ENCODE peak calls at places on chromosomes 6 and 20, in four cellular contexts. F is K562, C is HCT116, S is GM12878. Q is an unnamed sample. For H3K4me1, the result is how much of the 10 kb centered on the place peaks cover.

GRCh38 chr20:48153523-48153922 is 368.2 kb upstream of the SULF2 start:
- DNase-seq in F (no peak), C (no peak), S (no peak), Q (no peak)

GRCh38 chr20:38628580-38629470 is 27.2 kb downstream of the ARHGAP40 start:
- DNase-seq in F (no peak), C (no peak), S (no peak), Q (no peak)

GRCh38 chr6:157278171-157278570 is 45.1 kb downstream of the TMEM242 start:
- DNase-seq in F (no peak), C (no peak), S (no peak), Q (no peak)

GRCh38 chr6:105545206-105545920 is 142.5 kb upstream of the PREP start:
- DNase-seq in F (no peak), C (no peak), S (no peak), Q (no peak)

GRCh38 chr6:10759312-10759839 is 11.8 kb downstream of the TMEM14B start:
- DNase-seq in F (peak), C (peak), S (no peak), Q (no peak)

GRCh38 chr20:258963-259362 is 1.4 kb downstream of the DEFB132 start:
- DNase-seq in F (peak), C (peak), S (no peak), Q (no peak)

GRCh38 chr6:41334482-41335023 is 855 bp upstream of the NCR2 start:
- DNase-seq in F (no peak), C (no peak), S (no peak), Q (no peak)

GRCh38 chr6:36131517-36132220 is 1.4 kb downstream of the MAPK13 start:
- DNase-seq in F (peak), C (no peak), S (peak), Q (no peak)

GRCh38 chr20:5195655-5196054 is 68.8 kb downstream of the CDS2 start:
- DNase-seq in F (no peak), C (no peak), S (no peak), Q (no peak)

GRCh38 chr6:63486196-63486595 is 86.1 kb upstream of the LOC128125822 start:
- DNase-seq in F (no peak), C (no peak), S (no peak), Q (no peak)

GRCh38 chr20:4661191-4661590 is 60.5 kb upstream of the PRND start:
- DNase-seq in F (peak), C (no peak), S (no peak), Q (no peak)

GRCh38 chr6:27297857-27298730 is 14.0 kb downstream of the POM121L2 start:
- DNase-seq in F (peak), C (peak), S (no peak), Q (peak)

GRCh38 chr6:112163295-112164257 is 76.2 kb downstream of the FAM229B start:
- DNase-seq in F (peak), C (peak), S (peak), Q (peak)

GRCh38 chr20:51487525-51488279 is 54.8 kb downstream of the NFATC2 start:
- DNase-seq in F (peak), C (peak), S (no peak), Q (no peak)

GRCh38 chr20:44056010-44056698 is 130.8 kb downstream of the JPH2 start:
- DNase-seq in F (no peak), C (no peak), S (no peak), Q (peak)

GRCh38 chr6:166572370-166573261 is 13.9 kb downstream of the RAMACL start:
- DNase-seq in F (no peak), C (no peak), S (no peak), Q (peak)

GRCh38 chr6:132445201-132445951 is 44.1 kb upstream of the MOXD1 start:
- DNase-seq in F (no peak), C (no peak), S (no peak), Q (no peak)

GRCh38 chr6:113774122-113774835 is 82.9 kb upstream of the MARCKS start:
- DNase-seq in F (no peak), C (peak), S (no peak), Q (no peak)

GRCh38 chr6:109687271-109687721 is 3.7 kb downstream of the AK9 start:
- DNase-seq in F (no peak), C (no peak), S (no peak), Q (no peak)

GRCh38 chr6:23305325-23305943 is 736.1 kb downstream of the HDGFL1 start:
- DNase-seq in F (no peak), C (no peak), S (no peak), Q (no peak)

GRCh38 chr6:129593233-129593564 is 116.8 kb downstream of the ARHGAP18 start:
- DNase-seq in F (no peak), C (no peak), S (no peak), Q (no peak)

GRCh38 chr20:34703573-34704176 is 469 bp upstream of the TP53INP2 start:
- DNase-seq in F (peak), C (no peak), S (no peak), Q (no peak)

GRCh38 chr6:1703091-1703855 is 93.6 kb downstream of the FOXC1 start:
- DNase-seq in F (peak), C (no peak), S (no peak), Q (no peak)

GRCh38 chr6:3749991-3750323 is 1.6 kb downstream of the PXDC1 start:
- DNase-seq in F (peak), C (no peak), S (no peak), Q (no peak)
- H3K4me1 ChIP-seq in F (under half), C (under half), S (under half), Q (under half)

GRCh38 chr6:72032056-72032455 is 145.7 kb downstream of the RIMS1 start:
- DNase-seq in F (no peak), C (no peak), S (no peak), Q (no peak)
- TF ChIP-seq EGR1 in F (no peak), C (no peak), S (no peak), Q (no peak)

GRCh38 chr20:49700411-49701185 is 13.1 kb downstream of the B4GALT5 start:
- DNase-seq in F (no peak), C (peak), S (no peak), Q (no peak)
- H3K4me1 ChIP-seq in F (under half), C (half or more), S (half or more), Q (under half)

GRCh38 chr6:3227363-3228045 is at the start of gene TUBB2B:
- DNase-seq in F (peak), C (no peak), S (no peak), Q (no peak)
- TF ChIP-seq EGR1 in F (no peak), C (no peak), S (no peak), Q (no peak)

DNA sequence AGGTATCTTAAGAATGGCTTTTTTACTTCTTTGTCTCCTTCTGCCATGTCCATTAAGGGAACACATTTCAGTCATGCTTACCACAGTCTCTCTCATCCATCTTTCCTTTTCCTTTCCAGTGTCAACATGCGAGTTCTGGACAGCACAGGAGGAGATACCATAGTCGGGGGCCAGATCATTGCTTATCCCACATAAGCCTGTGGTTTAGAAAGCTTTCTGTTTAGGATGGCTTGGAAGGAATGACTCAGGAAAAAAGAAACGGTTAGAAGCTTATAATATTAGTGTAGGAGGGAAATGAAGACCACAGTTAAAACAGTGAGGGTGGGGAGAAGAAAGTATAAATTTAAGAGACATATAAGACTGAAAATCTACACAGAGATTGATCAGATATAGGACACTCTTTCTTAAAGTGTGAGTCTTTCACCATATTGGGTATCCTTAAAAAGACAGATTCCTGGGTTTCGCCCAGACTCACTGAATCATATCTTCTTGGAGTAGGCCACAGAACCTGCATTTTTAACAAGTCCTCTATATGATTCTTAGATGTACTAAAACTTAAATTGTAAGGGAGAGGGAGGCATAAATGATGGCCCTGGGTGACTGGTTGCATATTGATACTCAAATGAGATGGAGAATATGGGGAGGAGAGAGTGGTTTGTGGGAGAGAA is 36.1 kb downstream of the DSE start:
- DNase-seq in F (no peak), C (no peak), S (no peak), Q (no peak)
- H3K4me1 ChIP-seq in F (under half), C (under half), S (half or more), Q (under half)

GRCh38 chr6:72621243-72622093 is at the start of gene KCNQ5:
- DNase-seq in F (peak), C (no peak), S (no peak), Q (no peak)

GRCh38 chr6:72620866-72621242 is 1.0 kb upstream of the KCNQ5 start:
- DNase-seq in F (no peak), C (no peak), S (no peak), Q (no peak)

GRCh38 chr6:72619883-72620696 is 1.8 kb upstream of the KCNQ5 start:
- DNase-seq in F (peak), C (no peak), S (peak), Q (peak)

GRCh38 chr6:72623808-72624207 is 1.9 kb downstream of the KCNQ5 start:
- DNase-seq in F (no peak), C (no peak), S (no peak), Q (no peak)

DNA sequence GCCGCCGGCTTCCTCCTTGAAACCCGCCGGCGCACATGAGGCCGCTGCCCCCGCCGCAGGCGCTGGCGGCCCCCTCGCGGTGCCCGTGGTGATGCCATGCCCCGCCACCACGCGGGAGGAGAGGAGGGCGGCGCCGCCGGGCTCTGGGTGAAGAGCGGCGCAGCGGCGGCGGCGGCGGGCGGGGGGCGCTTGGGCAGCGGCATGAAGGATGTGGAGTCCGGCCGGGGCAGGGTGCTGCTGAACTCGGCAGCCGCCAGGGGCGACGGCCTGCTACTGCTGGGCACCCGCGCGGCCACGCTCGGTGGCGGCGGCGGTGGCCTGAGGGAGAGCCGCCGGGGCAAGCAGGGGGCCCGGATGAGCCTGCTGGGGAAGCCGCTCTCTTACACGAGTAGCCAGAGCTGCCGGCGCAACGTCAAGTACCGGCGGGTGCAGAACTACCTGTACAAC is 253 bp downstream of the KCNQ5 start:
- DNase-seq in F (peak), C (no peak), S (no peak), Q (no peak)
- TF ChIP-seq EGR1 in F (no peak), C (no peak), S (no peak), Q (no peak)

GRCh38 chr6:33430991-33431879 is 11.4 kb downstream of the SYNGAP1 start:
- DNase-seq in F (peak), C (no peak), S (no peak), Q (no peak)

GRCh38 chr6:33433001-33433559 is 13.2 kb downstream of the SYNGAP1 start:
- DNase-seq in F (no peak), C (no peak), S (no peak), Q (no peak)

GRCh38 chr6:33433560-33434191 is 13.8 kb downstream of the SYNGAP1 start:
- DNase-seq in F (no peak), C (no peak), S (no peak), Q (no peak)

GRCh38 chr6:33431880-33432541 is 12.1 kb downstream of the SYNGAP1 start:
- DNase-seq in F (no peak), C (no peak), S (no peak), Q (peak)

DNA sequence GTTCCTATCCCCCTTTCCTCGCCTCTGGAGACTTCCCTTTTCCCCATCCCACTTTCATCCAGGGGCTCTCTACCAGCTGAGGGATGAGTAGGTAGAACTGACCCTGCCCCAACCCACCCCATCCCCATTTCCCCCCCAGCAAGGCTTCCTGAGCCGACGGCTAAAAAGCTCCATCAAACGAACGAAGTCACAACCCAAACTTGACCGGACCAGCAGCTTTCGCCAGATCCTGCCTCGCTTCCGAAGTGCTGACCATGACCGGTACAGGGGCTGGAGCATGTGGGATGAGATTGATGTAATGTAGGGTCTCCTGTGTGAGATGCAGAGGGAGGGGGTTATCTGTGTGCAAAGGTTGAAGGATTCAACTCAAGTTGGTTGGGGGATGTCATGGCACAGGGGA is 12.7 kb downstream of the SYNGAP1 start:
- DNase-seq in F (no peak), C (no peak), S (no peak), Q (no peak)
- H3K4me1 ChIP-seq in F (under half), C (under half), S (under half), Q (under half)

GRCh38 chr6:126339796-126340750 is at the start of gene CENPW:
- DNase-seq in F (peak), C (peak), S (peak), Q (peak)
- TF ChIP-seq EGR1 in F (peak), C (peak), S (no peak), Q (peak)

GRCh38 chr20:37314099-37314498 is 24.6 kb downstream of the MANBAL start:
- DNase-seq in F (no peak), C (no peak), S (no peak), Q (no peak)
- H3K4me1 ChIP-seq in F (under half), C (under half), S (under half), Q (under half)

GRCh38 chr20:1375515-1375914 is 17.3 kb downstream of the FKBP1A start:
- DNase-seq in F (no peak), C (no peak), S (no peak), Q (no peak)
- TF ChIP-seq EGR1 in F (no peak), C (no peak), S (no peak), Q (no peak)

Q was measured in H1.